ENCODE peak calls at places on chromosomes 5 and 9, in four cellular contexts. U is GM12878, P is HepG2, M is K562. C is an unnamed sample.

GRCh38 chr5:148720257-148720656 is 65.9 kb upstream of the HTR4 start:
- DNase-seq in U (no peak), M (no peak), P (no peak), C (no peak)

GRCh38 chr5:134436523-134437339 is 25.1 kb upstream of the CDKN2AIPNL start:
- DNase-seq in U (peak; percentile 46), M (no peak), P (peak; percentile 64), C (no peak)

GRCh38 chr9:131481441-131482342 is 21.0 kb upstream of the POMT1 start:
- DNase-seq in M (no peak), P (no peak), U (no peak), C (no peak)

GRCh38 chr9:114134827-114135396 is 20.4 kb upstream of the COL27A1 start:
- DNase-seq in U (no peak), P (no peak), M (no peak), C (no peak)

GRCh38 chr9:14989811-14990210 is 79.6 kb upstream of the FREM1 start:
- DNase-seq in P (no peak), U (no peak), M (no peak), C (no peak)

GRCh38 chr9:92100237-92100911 is 14.8 kb downstream of the SPTLC1 start:
- DNase-seq in M (no peak), U (no peak), P (no peak), C (no peak)

GRCh38 chr5:154647760-154648143 is 107.4 kb upstream of the LARP1 start:
- DNase-seq in P (no peak), U (no peak), M (no peak), C (peak; percentile 30)

GRCh38 chr5:5658226-5658625 is 235.7 kb downstream of the ICE1 start:
- DNase-seq in M (no peak), P (no peak), U (peak; percentile 3), C (no peak)

GRCh38 chr5:43110606-43111170 is 10.0 kb upstream of the ZNF131 start:
- DNase-seq in U (no peak), P (peak; percentile 43), M (peak; percentile 35), C (peak; percentile 73)

GRCh38 chr5:177133845-177134652 is 476 bp downstream of the NSD1 start:
- DNase-seq in M (peak; percentile 82), P (no peak), U (no peak), C (peak; percentile 81)

GRCh38 chr9:14098102-14098501 is 215.8 kb downstream of the NFIB start:
- DNase-seq in U (no peak), P (no peak), M (no peak), C (no peak)

GRCh38 chr5:108700928-108701327 is 46.8 kb upstream of the FER start:
- DNase-seq in P (no peak), M (no peak), U (no peak), C (no peak)

GRCh38 chr5:137710086-137710485 is 25.8 kb downstream of the KLHL3 start:
- DNase-seq in P (no peak), U (no peak), M (no peak), C (no peak)

GRCh38 chr9:125904155-125904841 is 157.1 kb downstream of the PBX3 start:
- DNase-seq in P (no peak), M (no peak), U (no peak), C (no peak)

GRCh38 chr9:2116073-2116472 is 100.9 kb downstream of the SMARCA2 start:
- DNase-seq in P (peak; percentile 7), M (peak; percentile 7), U (no peak), C (peak; percentile 84)

GRCh38 chr9:97468658-97469448 is 32.6 kb upstream of the TMOD1 start:
- DNase-seq in P (peak; percentile 67), M (peak; percentile 65), U (peak; percentile 59), C (peak; percentile 84)

GRCh38 chr5:133117166-133117929 is 65.5 kb downstream of the HSPA4 start:
- DNase-seq in U (no peak), M (no peak), P (no peak), C (no peak)

GRCh38 chr5:146582015-146582414 is 66.0 kb upstream of the GPR151 start:
- DNase-seq in P (no peak), M (no peak), U (no peak), C (no peak)

GRCh38 chr9:123637940-123638634 is 282.1 kb downstream of the CRB2 start:
- DNase-seq in U (peak; percentile 75), P (no peak), M (no peak), C (no peak)

GRCh38 chr9:114805670-114806551 is at the start of gene TNFSF15:
- DNase-seq in M (no peak), P (peak; percentile 49), U (peak; percentile 43), C (peak; percentile 50)

GRCh38 chr5:88438006-88438405 is 169.4 kb upstream of the TMEM161B start:
- DNase-seq in M (no peak), P (no peak), U (no peak), C (no peak)

GRCh38 chr5:61586096-61587084 is 254.3 kb downstream of the ZSWIM6 start:
- DNase-seq in P (no peak), M (no peak), U (no peak), C (no peak)

GRCh38 chr9:13728121-13728520 is 448.6 kb upstream of the MPDZ start:
- DNase-seq in P (no peak), U (no peak), M (no peak), C (no peak)

GRCh38 chr5:61805101-61805500 is 473.0 kb downstream of the ZSWIM6 start:
- DNase-seq in U (no peak), P (no peak), M (no peak), C (no peak)

GRCh38 chr9:81389569-81389993 is 299.8 kb downstream of the TLE1 start:
- DNase-seq in M (no peak), U (no peak), P (peak; percentile 4), C (no peak)

GRCh38 chr9:133969681-133970580 is 22.2 kb downstream of the VAV2 start:
- DNase-seq in P (no peak), M (no peak), U (no peak), C (no peak)

GRCh38 chr5:147310059-147310704 is 75.4 kb downstream of the STK32A start:
- DNase-seq in P (no peak), M (no peak), U (no peak), C (peak; percentile 33)

GRCh38 chr9:113989781-113990569 is 88.1 kb downstream of the AMBP start:
- DNase-seq in P (no peak), M (no peak), U (no peak), C (no peak)

GRCh38 chr5:31421806-31422586 is 109.9 kb downstream of the DROSHA start:
- DNase-seq in U (no peak), P (no peak), M (no peak), C (no peak)

GRCh38 chr9:113543286-113544000 is 79.9 kb downstream of the RGS3 start:
- DNase-seq in M (no peak), U (no peak), P (no peak), C (no peak)

GRCh38 chr5:77156379-77156778 is 54.1 kb upstream of the PDE8B start:
- DNase-seq in U (no peak), M (no peak), P (no peak), C (no peak)

GRCh38 chr9:97807681-97808080 is 45.3 kb upstream of the FOXE1 start:
- DNase-seq in M (no peak), U (no peak), P (no peak), C (no peak)

GRCh38 chr5:31385774-31386537 is 145.9 kb downstream of the DROSHA start:
- DNase-seq in M (no peak), U (no peak), P (peak; percentile 54), C (no peak)

GRCh38 chr9:114314881-114315722 is 7.8 kb upstream of the ORM1 start:
- DNase-seq in P (no peak), M (no peak), U (no peak), C (no peak)

GRCh38 chr5:168086104-168086610 is 205.3 kb upstream of the WWC1 start:
- DNase-seq in U (no peak), P (peak; percentile 16), M (no peak), C (peak; percentile 27)

GRCh38 chr5:165940541-165940940 is 2350.9 kb upstream of the WWC1 start:
- DNase-seq in M (no peak), U (no peak), P (no peak), C (no peak)

GRCh38 chr5:83388608-83389007 is 82.9 kb upstream of the VCAN start:
- DNase-seq in U (no peak), M (no peak), P (no peak), C (no peak)

GRCh38 chr5:144205141-144205551 is 34.5 kb downstream of the KCTD16 start:
- DNase-seq in U (no peak), M (no peak), P (no peak), C (peak; percentile 80)

DNA sequence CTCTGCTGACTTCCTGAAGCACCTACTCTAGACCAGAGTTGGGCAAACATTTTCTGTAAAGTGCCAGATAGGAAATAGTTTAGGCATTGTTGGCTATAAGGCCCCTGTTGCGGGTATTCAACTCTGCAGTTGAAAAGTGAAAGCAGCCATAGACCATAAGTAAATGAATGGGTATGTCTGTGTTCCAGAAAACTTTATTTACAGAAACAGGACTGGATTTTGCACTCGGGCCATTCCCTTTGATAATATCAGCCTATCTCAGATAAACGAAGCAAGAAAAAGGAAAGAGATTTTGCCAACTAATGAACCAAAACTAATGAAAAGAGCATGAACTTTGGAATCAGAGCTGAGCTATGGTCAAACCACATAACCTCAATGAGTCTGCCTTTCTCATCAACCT is 184.4 kb downstream of the SAXO1 start:
- DNase-seq in U (no peak), P (no peak), M (no peak), C (no peak)
- TF ChIP-seq JUNB in U (no peak), P (no peak), M (no peak), C (no peak)

GRCh38 chr9:99109522-99109921 is 4.6 kb downstream of the TGFBR1 start:
- DNase-seq in U (no peak), M (no peak), P (no peak), C (no peak)
- H4K20me1 ChIP-seq in U (no peaks in the 10 kb centered on the region), M (peaks cover 22% of the 10 kb centered on the region), P (no peaks in the 10 kb centered on the region), C (peaks cover 52% of the 10 kb centered on the region)

DNA sequence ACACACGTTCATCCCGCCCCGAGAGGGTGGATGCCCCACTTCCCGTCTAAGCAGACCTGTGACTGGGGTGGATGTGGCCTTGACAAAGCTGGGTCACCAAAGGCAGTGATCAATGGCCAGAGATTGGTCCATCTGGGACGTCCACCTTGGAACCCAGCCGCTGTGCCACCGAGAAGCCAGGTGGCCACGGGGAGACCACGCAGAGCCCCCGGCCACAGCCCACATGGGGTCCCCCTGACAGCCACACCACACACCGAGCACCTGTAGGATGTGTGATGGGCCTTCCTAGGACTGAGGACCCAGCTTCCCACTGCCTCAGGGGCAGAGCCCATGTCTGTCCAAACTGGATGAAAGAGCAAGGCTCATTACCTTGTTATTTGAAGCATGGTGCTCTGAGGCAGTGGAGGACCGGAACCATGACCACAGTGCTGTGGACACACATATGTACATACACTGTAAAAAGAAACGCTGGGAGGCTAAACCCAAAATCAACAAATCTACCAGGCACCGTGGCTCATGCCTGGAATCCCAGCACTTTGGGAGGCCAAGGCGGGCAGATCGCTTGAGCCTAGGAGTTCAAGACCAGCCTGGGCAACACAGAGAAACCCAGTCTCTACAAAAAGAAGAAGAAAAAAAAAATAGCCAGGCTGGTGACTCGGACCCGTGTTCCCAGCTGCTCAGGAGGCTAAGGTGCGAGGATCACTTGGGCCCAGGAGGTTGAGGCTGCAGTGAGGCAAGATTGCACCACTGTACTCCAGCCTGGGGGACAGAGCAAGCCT is 50.1 kb downstream of the MRPL36 start:
- DNase-seq in U (no peak), P (no peak), M (no peak), C (no peak)
- TF ChIP-seq JUNB in U (no peak), P (no peak), M (no peak), C (no peak)

GRCh38 chr9:36939655-36940578 is 94.2 kb downstream of the PAX5 start:
- DNase-seq in M (no peak), P (no peak), U (no peak), C (peak; percentile 8)
- H4K20me1 ChIP-seq in M (no peaks in the 10 kb centered on the region), P (no peaks in the 10 kb centered on the region), U (no peaks in the 10 kb centered on the region), C (no peaks in the 10 kb centered on the region)

GRCh38 chr9:77943053-77943452 is 88.6 kb downstream of the GNAQ start:
- DNase-seq in P (no peak), U (no peak), M (no peak), C (no peak)
- TF ChIP-seq JUNB in P (no peak), U (no peak), M (no peak), C (no peak)